ENCODE peak calls at places on chromosome 6, in nine cellular contexts. E is cardiac fibroblast; V is nephron progenitor cell; J is activated CD4-positive, alpha-beta T cell treated with anti-CD3 and anti-CD28 coated beads, Interleukin-2, amount 50 U/mL, for 1 hour; Y is COLO829; T is BE2C; D is stimulated activated CD4-positive, alpha-beta T cell treated with anti-CD3 and anti-CD28 coated beads, Interleukin-15, amount 100 ng/mL, for 1 hour; U is neural progenitor cell; W is SW480. H is an unnamed sample.

GRCh38 chr6:118663993-118664985 is 12.9 kb upstream of the CEP85L start:
- DNase-seq in E (no peak), V (no peak), J (no peak), Y (no peak), T (no peak), D (no peak), U (no peak), W (no peak), H (no peak)

GRCh38 chr6:34143196-34143883 is 2.5 kb downstream of the GRM4 start:
- DNase-seq in E (no peak), V (no peak), J (no peak), Y (no peak), T (no peak), D (no peak), U (no peak), W (no peak), H (no peak)

GRCh38 chr6:89368107-89368506 is 15.6 kb upstream of the UBE2J1 start:
- DNase-seq in E (peak), V (peak), J (peak), Y (peak), T (peak), D (peak), U (peak), W (no peak), H (no peak)

GRCh38 chr6:9516207-9516606 is 898.7 kb downstream of the TFAP2A start:
- DNase-seq in E (peak), V (peak), J (no peak), Y (no peak), T (no peak), D (no peak), U (peak), W (peak), H (no peak)

GRCh38 chr6:26457407-26457795 is 354 bp upstream of the BTN2A1 start:
- DNase-seq in E (no peak), V (peak), J (no peak), Y (no peak), T (peak), D (no peak), U (no peak), W (peak), H (no peak)

GRCh38 chr6:43852350-43852864 is 82.4 kb downstream of the VEGFA start:
- DNase-seq in E (no peak), V (no peak), J (no peak), Y (no peak), T (no peak), D (no peak), U (no peak), W (no peak), H (no peak)

GRCh38 chr6:3618300-3619041 is 133.0 kb downstream of the PXDC1 start:
- DNase-seq in E (no peak), V (no peak), J (no peak), Y (no peak), T (no peak), D (no peak), U (no peak), W (no peak), H (no peak)

GRCh38 chr6:134880487-134881190 is 69.3 kb downstream of the ALDH8A1 start:
- DNase-seq in E (no peak), V (no peak), J (no peak), Y (no peak), T (no peak), D (no peak), U (no peak), W (no peak), H (no peak)

GRCh38 chr6:167706313-167707109 is 120.2 kb upstream of the AFDN start:
- DNase-seq in E (no peak), V (no peak), J (peak), Y (no peak), T (no peak), D (peak), U (no peak), W (peak), H (no peak)

H was measured in foreskin melanocyte.